ENCODE peak calls at places on chromosomes 4 and X, in five cellular contexts. One of them, this sample, is unnamed.

GRCh38 chr4:74504212-74504611 is 59.3 kb downstream of the AREG start:
- DNase-seq in fibroblast of pulmonary artery: peak; percentile 81
- DNase-seq in mesothelial cell of epicardium: no peak
- DNase-seq in foreskin fibroblast: peak; percentile 36
- DNase-seq in lower leg skin: no peak
- DNase-seq in this sample: no peak

GRCh38 chrX:67347145-67347544 is 196.7 kb upstream of the AR start:
- DNase-seq in fibroblast of pulmonary artery: no peak
- DNase-seq in mesothelial cell of epicardium: no peak
- DNase-seq in foreskin fibroblast: no peak
- DNase-seq in lower leg skin: no peak
- DNase-seq in this sample: no peak

GRCh38 chrX:9272166-9272565 is 192.7 kb upstream of the TBL1X start:
- DNase-seq in fibroblast of pulmonary artery: peak; percentile 4
- DNase-seq in mesothelial cell of epicardium: no peak
- DNase-seq in foreskin fibroblast: peak; percentile 46
- DNase-seq in lower leg skin: no peak
- DNase-seq in this sample: no peak

GRCh38 chr4:11297201-11297600 is 131.5 kb downstream of the HS3ST1 start:
- DNase-seq in fibroblast of pulmonary artery: peak; percentile 34
- DNase-seq in mesothelial cell of epicardium: no peak
- DNase-seq in foreskin fibroblast: no peak
- DNase-seq in lower leg skin: no peak
- DNase-seq in this sample: no peak

GRCh38 chr4:143356493-143356892 is 19.8 kb downstream of the GAB1 start:
- DNase-seq in fibroblast of pulmonary artery: no peak
- DNase-seq in mesothelial cell of epicardium: no peak
- DNase-seq in foreskin fibroblast: no peak
- DNase-seq in lower leg skin: no peak
- DNase-seq in this sample: no peak

GRCh38 chr4:20255251-20255586 is 3.5 kb downstream of the SLIT2 start:
- DNase-seq in fibroblast of pulmonary artery: no peak
- DNase-seq in mesothelial cell of epicardium: no peak
- DNase-seq in foreskin fibroblast: no peak
- DNase-seq in lower leg skin: no peak
- DNase-seq in this sample: no peak

GRCh38 chr4:124932447-124932846 is 219.9 kb upstream of the ANKRD50 start:
- DNase-seq in fibroblast of pulmonary artery: no peak
- DNase-seq in mesothelial cell of epicardium: no peak
- DNase-seq in foreskin fibroblast: no peak
- DNase-seq in lower leg skin: no peak
- DNase-seq in this sample: no peak

GRCh38 chr4:153112071-153112460 is 92.2 kb upstream of the TRIM2 start:
- DNase-seq in fibroblast of pulmonary artery: no peak
- DNase-seq in mesothelial cell of epicardium: no peak
- DNase-seq in foreskin fibroblast: no peak
- DNase-seq in lower leg skin: no peak
- DNase-seq in this sample: no peak

GRCh38 chrX:151852294-151852693 is 60.4 kb upstream of the MAGEA4 start:
- DNase-seq in fibroblast of pulmonary artery: no peak
- DNase-seq in mesothelial cell of epicardium: no peak
- DNase-seq in foreskin fibroblast: no peak
- DNase-seq in lower leg skin: no peak
- DNase-seq in this sample: no peak

GRCh38 chr4:174236359-174236758 is 47.1 kb downstream of the FBXO8 start:
- DNase-seq in fibroblast of pulmonary artery: no peak
- DNase-seq in mesothelial cell of epicardium: no peak
- DNase-seq in foreskin fibroblast: no peak
- DNase-seq in lower leg skin: no peak
- DNase-seq in this sample: no peak

GRCh38 chr4:187732524-187732923 is 263.0 kb upstream of the ZFP42 start:
- DNase-seq in fibroblast of pulmonary artery: peak; percentile 0
- DNase-seq in mesothelial cell of epicardium: no peak
- DNase-seq in foreskin fibroblast: no peak
- DNase-seq in lower leg skin: no peak
- DNase-seq in this sample: no peak

GRCh38 chr4:8922481-8922880 is 50.8 kb upstream of the HMX1 start:
- DNase-seq in fibroblast of pulmonary artery: no peak
- DNase-seq in mesothelial cell of epicardium: no peak
- DNase-seq in foreskin fibroblast: no peak
- DNase-seq in lower leg skin: no peak
- DNase-seq in this sample: no peak

GRCh38 chrX:119942831-119943184 is 743 bp downstream of the NKAP start:
- DNase-seq in fibroblast of pulmonary artery: no peak
- DNase-seq in mesothelial cell of epicardium: no peak
- DNase-seq in foreskin fibroblast: peak; percentile 1
- DNase-seq in lower leg skin: no peak
- DNase-seq in this sample: no peak

GRCh38 chr4:108072300-108072699 is 82.6 kb downstream of the HADH start:
- DNase-seq in fibroblast of pulmonary artery: no peak
- DNase-seq in mesothelial cell of epicardium: no peak
- DNase-seq in foreskin fibroblast: no peak
- DNase-seq in lower leg skin: no peak
- DNase-seq in this sample: no peak

GRCh38 chrX:9122504-9123245 is 88.7 kb upstream of the FAM9B start:
- DNase-seq in fibroblast of pulmonary artery: no peak
- DNase-seq in mesothelial cell of epicardium: no peak
- DNase-seq in foreskin fibroblast: no peak
- DNase-seq in lower leg skin: no peak
- DNase-seq in this sample: no peak

GRCh38 chrX:119466970-119467369 is 1.3 kb upstream of the SLC25A5 start:
- DNase-seq in fibroblast of pulmonary artery: no peak
- DNase-seq in mesothelial cell of epicardium: no peak
- DNase-seq in foreskin fibroblast: no peak
- DNase-seq in lower leg skin: no peak
- DNase-seq in this sample: no peak

GRCh38 chr4:174362340-174362739 is 78.6 kb downstream of the CEP44 start:
- DNase-seq in fibroblast of pulmonary artery: no peak
- DNase-seq in mesothelial cell of epicardium: no peak
- DNase-seq in foreskin fibroblast: no peak
- DNase-seq in lower leg skin: no peak
- DNase-seq in this sample: no peak

GRCh38 chr4:185955817-185956542 is 113.0 kb upstream of the TLR3 start:
- DNase-seq in fibroblast of pulmonary artery: no peak
- DNase-seq in mesothelial cell of epicardium: no peak
- DNase-seq in foreskin fibroblast: no peak
- DNase-seq in lower leg skin: no peak
- DNase-seq in this sample: no peak

GRCh38 chrX:107135965-107136307 is 17.3 kb upstream of the RBM41 start:
- DNase-seq in fibroblast of pulmonary artery: no peak
- DNase-seq in mesothelial cell of epicardium: no peak
- DNase-seq in foreskin fibroblast: no peak
- DNase-seq in lower leg skin: no peak
- DNase-seq in this sample: no peak

GRCh38 chrX:154013614-154014360 is 5.9 kb downstream of the IRAK1 start:
- DNase-seq in fibroblast of pulmonary artery: peak; percentile 36
- DNase-seq in mesothelial cell of epicardium: peak; percentile 60
- DNase-seq in foreskin fibroblast: no peak
- DNase-seq in lower leg skin: no peak
- DNase-seq in this sample: peak; percentile 32

GRCh38 chr4:148259841-148260240 is 182.4 kb downstream of the NR3C2 start:
- DNase-seq in fibroblast of pulmonary artery: no peak
- DNase-seq in mesothelial cell of epicardium: no peak
- DNase-seq in foreskin fibroblast: no peak
- DNase-seq in lower leg skin: no peak
- DNase-seq in this sample: no peak

GRCh38 chr4:11954093-11954492 is 525.4 kb upstream of the HS3ST1 start:
- DNase-seq in fibroblast of pulmonary artery: peak; percentile 85
- DNase-seq in mesothelial cell of epicardium: no peak
- DNase-seq in foreskin fibroblast: no peak
- DNase-seq in lower leg skin: no peak
- DNase-seq in this sample: no peak

GRCh38 chrX:920234-920799 is 289.7 kb downstream of the SHOX start:
- DNase-seq in fibroblast of pulmonary artery: no peak
- DNase-seq in mesothelial cell of epicardium: no peak
- DNase-seq in foreskin fibroblast: peak; percentile 20
- DNase-seq in lower leg skin: no peak
- DNase-seq in this sample: no peak

GRCh38 chrX:155662297-155662696 is 49.5 kb upstream of the TMLHE start:
- DNase-seq in fibroblast of pulmonary artery: peak; percentile 3
- DNase-seq in mesothelial cell of epicardium: no peak
- DNase-seq in foreskin fibroblast: no peak
- DNase-seq in lower leg skin: no peak
- DNase-seq in this sample: no peak

GRCh38 chr4:123811763-123812390 is 415.3 kb downstream of the SPRY1 start:
- DNase-seq in fibroblast of pulmonary artery: no peak
- DNase-seq in mesothelial cell of epicardium: no peak
- DNase-seq in foreskin fibroblast: no peak
- DNase-seq in lower leg skin: no peak
- DNase-seq in this sample: no peak

GRCh38 chr4:53676402-53676871 is 85.2 kb upstream of the LNX1 start:
- DNase-seq in fibroblast of pulmonary artery: peak; percentile 97
- DNase-seq in mesothelial cell of epicardium: no peak
- DNase-seq in foreskin fibroblast: peak; percentile 78
- DNase-seq in lower leg skin: no peak
- DNase-seq in this sample: no peak

GRCh38 chr4:22500831-22501714 is 14.8 kb downstream of the ADGRA3 start:
- DNase-seq in fibroblast of pulmonary artery: peak; percentile 56
- DNase-seq in mesothelial cell of epicardium: no peak
- DNase-seq in foreskin fibroblast: peak; percentile 69
- DNase-seq in lower leg skin: no peak
- DNase-seq in this sample: no peak

GRCh38 chr4:181234951-181235350 is 1008.3 kb upstream of the TENM3 start:
- DNase-seq in fibroblast of pulmonary artery: no peak
- DNase-seq in mesothelial cell of epicardium: no peak
- DNase-seq in foreskin fibroblast: no peak
- DNase-seq in lower leg skin: no peak
- DNase-seq in this sample: no peak

GRCh38 chr4:128951316-128951715 is 141.8 kb downstream of the JADE1 start:
- DNase-seq in fibroblast of pulmonary artery: no peak
- DNase-seq in mesothelial cell of epicardium: no peak
- DNase-seq in foreskin fibroblast: no peak
- DNase-seq in lower leg skin: no peak
- DNase-seq in this sample: no peak

GRCh38 chr4:128427832-128428366 is 140.3 kb upstream of the PGRMC2 start:
- DNase-seq in fibroblast of pulmonary artery: peak; percentile 86
- DNase-seq in mesothelial cell of epicardium: no peak
- DNase-seq in foreskin fibroblast: peak; percentile 59
- DNase-seq in lower leg skin: no peak
- DNase-seq in this sample: no peak

DNA sequence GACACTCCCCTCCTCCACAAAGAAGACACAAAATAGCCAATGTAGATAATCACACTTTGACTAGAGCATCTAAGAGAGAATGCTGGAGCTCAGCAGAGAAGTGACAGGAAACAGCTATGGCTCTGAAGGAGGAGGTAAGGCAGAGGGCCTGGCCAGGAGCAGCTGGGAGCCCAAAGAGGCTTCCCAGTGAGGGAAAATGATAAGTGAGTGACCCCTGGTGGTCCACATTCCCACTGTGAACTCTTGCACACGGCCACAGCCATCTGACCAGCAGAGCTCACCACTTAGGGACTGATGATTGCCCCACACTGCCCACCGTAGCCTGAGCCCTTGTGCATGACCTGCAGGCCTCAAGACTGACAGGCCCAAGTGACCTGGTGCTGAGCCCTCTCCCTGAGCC is 162.7 kb upstream of the GALNTL6 start:
- DNase-seq in fibroblast of pulmonary artery: no peak
- DNase-seq in mesothelial cell of epicardium: no peak
- DNase-seq in foreskin fibroblast: no peak
- DNase-seq in lower leg skin: no peak
- DNase-seq in this sample: no peak
- TF ChIP-seq CTCF in fibroblast of pulmonary artery: no peak
- TF ChIP-seq CTCF in mesothelial cell of epicardium: no peak
- TF ChIP-seq CTCF in foreskin fibroblast: no peak
- TF ChIP-seq CTCF in lower leg skin: no peak
- TF ChIP-seq CTCF in this sample: peak; percentile 43

GRCh38 chrX:53476371-53476770 is 42.2 kb upstream of the HSD17B10 start:
- DNase-seq in fibroblast of pulmonary artery: no peak
- DNase-seq in mesothelial cell of epicardium: no peak
- DNase-seq in foreskin fibroblast: peak; percentile 40
- DNase-seq in lower leg skin: no peak
- DNase-seq in this sample: no peak

GRCh38 chrX:53479295-53479694 is 45.1 kb upstream of the HSD17B10 start:
- DNase-seq in fibroblast of pulmonary artery: no peak
- DNase-seq in mesothelial cell of epicardium: no peak
- DNase-seq in foreskin fibroblast: no peak
- DNase-seq in lower leg skin: no peak
- DNase-seq in this sample: no peak

GRCh38 chrX:53483838-53484420 is 49.8 kb upstream of the HSD17B10 start:
- DNase-seq in fibroblast of pulmonary artery: no peak
- DNase-seq in mesothelial cell of epicardium: no peak
- DNase-seq in foreskin fibroblast: peak; percentile 37
- DNase-seq in lower leg skin: no peak
- DNase-seq in this sample: no peak

GRCh38 chrX:53481816-53482485 is 47.8 kb upstream of the HSD17B10 start:
- DNase-seq in fibroblast of pulmonary artery: peak; percentile 71
- DNase-seq in mesothelial cell of epicardium: peak; percentile 45
- DNase-seq in foreskin fibroblast: peak; percentile 36
- DNase-seq in lower leg skin: peak; percentile 36
- DNase-seq in this sample: peak; percentile 10

GRCh38 chrX:53481093-53481492 is 46.9 kb upstream of the HSD17B10 start:
- DNase-seq in fibroblast of pulmonary artery: no peak
- DNase-seq in mesothelial cell of epicardium: no peak
- DNase-seq in foreskin fibroblast: no peak
- DNase-seq in lower leg skin: no peak
- DNase-seq in this sample: no peak
- TF ChIP-seq CTCF in fibroblast of pulmonary artery: peak; percentile 40
- TF ChIP-seq CTCF in mesothelial cell of epicardium: no peak
- TF ChIP-seq CTCF in foreskin fibroblast: peak; percentile 34
- TF ChIP-seq CTCF in lower leg skin: no peak
- TF ChIP-seq CTCF in this sample: peak; percentile 44

DNA sequence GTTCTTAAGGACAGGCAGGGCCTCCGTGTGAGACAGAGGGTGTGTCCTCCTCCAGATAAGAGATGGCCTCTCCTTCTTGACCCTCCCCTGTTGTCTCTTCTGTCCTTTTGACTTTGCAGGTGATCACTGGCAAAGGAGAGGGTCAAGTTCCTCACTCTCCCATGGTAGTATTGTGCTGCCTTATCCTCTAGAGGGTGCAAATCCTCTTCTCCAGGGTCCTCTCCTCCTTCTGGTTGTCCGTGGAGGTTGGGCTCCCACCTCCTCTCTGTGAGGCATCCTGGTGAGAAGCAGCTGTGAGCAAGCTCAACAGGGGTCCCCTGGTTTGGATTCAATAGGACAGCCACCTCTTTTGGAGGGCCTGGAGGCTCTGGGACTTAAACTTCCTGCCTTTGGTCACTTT is 44.8 kb downstream of the ZNF182 start:
- DNase-seq in fibroblast of pulmonary artery: peak; percentile 6
- DNase-seq in mesothelial cell of epicardium: no peak
- DNase-seq in foreskin fibroblast: no peak
- DNase-seq in lower leg skin: no peak
- DNase-seq in this sample: no peak
- TF ChIP-seq CTCF in fibroblast of pulmonary artery: peak; percentile 19
- TF ChIP-seq CTCF in mesothelial cell of epicardium: no peak
- TF ChIP-seq CTCF in foreskin fibroblast: no peak
- TF ChIP-seq CTCF in lower leg skin: no peak
- TF ChIP-seq CTCF in this sample: peak; percentile 36

DNA sequence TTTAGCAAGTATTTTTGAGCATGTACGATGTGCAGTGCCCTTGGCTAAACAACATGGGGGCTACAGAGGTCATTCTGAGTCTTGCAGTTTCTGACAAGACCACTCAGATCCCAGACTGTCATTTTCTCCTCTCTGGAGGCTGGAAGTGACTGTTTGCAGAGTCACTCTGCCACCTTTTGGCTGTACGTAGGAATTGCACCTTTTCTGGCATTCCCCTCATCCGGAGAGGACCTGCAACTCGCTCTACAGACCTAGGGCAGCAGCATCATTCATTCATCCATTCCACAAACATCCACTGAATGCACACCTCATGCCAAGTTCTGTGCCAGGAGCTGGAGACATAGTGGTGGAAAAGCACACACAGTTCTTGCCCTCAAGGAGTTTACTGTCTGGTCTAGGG is 160.4 kb upstream of the GPR101 start:
- DNase-seq in fibroblast of pulmonary artery: peak; percentile 21
- DNase-seq in mesothelial cell of epicardium: no peak
- DNase-seq in foreskin fibroblast: no peak
- DNase-seq in lower leg skin: no peak
- DNase-seq in this sample: peak; percentile 15
- TF ChIP-seq CTCF in fibroblast of pulmonary artery: peak; percentile 30
- TF ChIP-seq CTCF in mesothelial cell of epicardium: no peak
- TF ChIP-seq CTCF in foreskin fibroblast: no peak
- TF ChIP-seq CTCF in lower leg skin: no peak
- TF ChIP-seq CTCF in this sample: peak; percentile 62